ENCODE peak calls at places on chromosomes 4 and X, in four cellular contexts. E, F, R and Y are unnamed samples.

GRCh38 chr4:169136796-169137554 is 126.9 kb upstream of the CBR4 start:
- DNase-seq in E (no peak), F (no peak), R (no peak), Y (no peak)

GRCh38 chrX:134712272-134712671 is 54.0 kb upstream of the PLAC1 start:
- DNase-seq in E (no peak), F (no peak), R (no peak), Y (no peak)

GRCh38 chr4:121706595-121707021 is 9.8 kb upstream of the ANXA5 start:
- DNase-seq in E (no peak), F (no peak), R (no peak), Y (no peak)

GRCh38 chr4:167985565-167985964 is 106.8 kb upstream of the ANXA10 start:
- DNase-seq in E (no peak), F (no peak), R (no peak), Y (no peak)

GRCh38 chr4:52868138-52868537 is 6.0 kb downstream of the RASL11B start:
- DNase-seq in E (peak), F (no peak), R (no peak), Y (peak)

GRCh38 chrX:48945517-48946348 is 11.7 kb downstream of the OTUD5 start:
- DNase-seq in E (peak), F (peak), R (peak), Y (peak)

GRCh38 chr4:26812049-26812729 is 48.5 kb upstream of the STIM2 start:
- DNase-seq in E (no peak), F (no peak), R (no peak), Y (no peak)

GRCh38 chrX:109266034-109266433 is 215.9 kb downstream of the GUCY2F start:
- DNase-seq in E (no peak), F (no peak), R (no peak), Y (no peak)

GRCh38 chr4:94363136-94363655 is 20.6 kb upstream of the HPGDS start:
- DNase-seq in E (no peak), F (no peak), R (no peak), Y (no peak)

GRCh38 chr4:126647756-126648396 is 984.9 kb upstream of the INTU start:
- DNase-seq in E (no peak), F (no peak), R (no peak), Y (no peak)

GRCh38 chrX:123324628-123325027 is 140.6 kb downstream of the GRIA3 start:
- DNase-seq in E (no peak), F (no peak), R (no peak), Y (no peak)

GRCh38 chr4:87239821-87240220 is 19.4 kb upstream of the KLHL8 start:
- DNase-seq in E (no peak), F (no peak), R (no peak), Y (no peak)

GRCh38 chrX:66015906-66016689 is 23.8 kb downstream of the VSIG4 start:
- DNase-seq in E (no peak), F (no peak), R (no peak), Y (no peak)

GRCh38 chr4:22457348-22457747 is 58.5 kb downstream of the ADGRA3 start:
- DNase-seq in E (no peak), F (no peak), R (no peak), Y (no peak)

GRCh38 chr4:121070696-121071639 is 1.4 kb downstream of the NDNF start:
- DNase-seq in E (peak), F (no peak), R (no peak), Y (peak)

GRCh38 chrX:108396188-108396885 is 41.9 kb downstream of the COL4A6 start:
- DNase-seq in E (no peak), F (peak), R (peak), Y (no peak)

GRCh38 chr4:123661080-123661737 is 264.6 kb downstream of the SPRY1 start:
- DNase-seq in E (no peak), F (no peak), R (peak), Y (no peak)

GRCh38 chrX:101252634-101253033 is 33.0 kb downstream of the DRP2 start:
- DNase-seq in E (no peak), F (no peak), R (no peak), Y (no peak)

GRCh38 chrX:150504399-150505186 is 63.8 kb upstream of the MTM1 start:
- DNase-seq in E (no peak), F (no peak), R (no peak), Y (no peak)

GRCh38 chr4:153341575-153342090 is 2.9 kb upstream of the MND1 start:
- DNase-seq in E (no peak), F (peak), R (peak), Y (no peak)

GRCh38 chr4:182842104-182842600 is 75.0 kb downstream of the DCTD start:
- DNase-seq in E (no peak), F (no peak), R (no peak), Y (no peak)

GRCh38 chrX:54950730-54951375 is 30.2 kb downstream of the TRO start:
- DNase-seq in E (no peak), F (no peak), R (no peak), Y (no peak)

GRCh38 chr4:150237110-150237852 is 159.0 kb downstream of the DCLK2 start:
- DNase-seq in E (no peak), F (no peak), R (peak), Y (no peak)

GRCh38 chr4:1009647-1010521 is 1.5 kb upstream of the FGFRL1 start:
- DNase-seq in E (peak), F (no peak), R (no peak), Y (peak)

GRCh38 chrX:136168929-136169735 is 21.8 kb downstream of the FHL1 start:
- DNase-seq in E (peak), F (no peak), R (no peak), Y (peak)

GRCh38 chrX:12946406-12946805 is 28.5 kb upstream of the TMSB4X start:
- DNase-seq in E (no peak), F (no peak), R (no peak), Y (no peak)

GRCh38 chr4:184775854-184776555 is 42.1 kb upstream of the CENPU start:
- DNase-seq in E (no peak), F (no peak), R (no peak), Y (no peak)

GRCh38 chr4:61493470-61493869 is 293.3 kb downstream of the ADGRL3 start:
- DNase-seq in E (no peak), F (no peak), R (no peak), Y (no peak)

GRCh38 chr4:177117256-177117655 is 192.4 kb upstream of the NEIL3 start:
- DNase-seq in E (no peak), F (no peak), R (no peak), Y (peak)

DNA sequence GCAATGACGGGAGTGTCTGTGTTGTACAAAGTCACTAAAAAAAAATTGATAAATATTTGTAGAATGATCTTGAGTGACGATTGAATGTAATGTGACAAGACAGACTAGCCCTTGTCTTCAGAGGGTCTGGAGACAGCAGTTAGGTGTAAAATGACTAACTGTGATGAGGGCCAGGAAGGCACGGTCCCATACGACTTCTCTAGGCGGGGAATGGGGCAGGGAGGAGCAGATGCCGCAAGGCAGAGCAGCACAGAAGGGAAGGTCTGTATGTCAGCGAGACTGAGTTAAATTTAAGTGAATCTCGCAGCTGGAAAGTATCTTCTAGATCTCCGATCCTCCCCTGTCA is 405 bp downstream of the CENPE start:
- DNase-seq in E (no peak), F (peak), R (peak), Y (no peak)
- TF ChIP-seq SP1 in E (no peak), F (no peak), R (no peak), Y (no peak)

GRCh38 chr4:7750972-7751371 is 188.7 kb downstream of the AFAP1 start:
- DNase-seq in E (no peak), F (no peak), R (no peak), Y (no peak)
- TF ChIP-seq SP1 in E (no peak), F (no peak), R (no peak), Y (no peak)

GRCh38 chr4:73908965-73909364 is 39.8 kb downstream of the CXCL1 start:
- DNase-seq in E (no peak), F (no peak), R (no peak), Y (no peak)
- TF ChIP-seq SP1 in E (no peak), F (no peak), R (no peak), Y (no peak)

GRCh38 chrX:31268359-31268758 is 196.5 kb upstream of the FTHL17 start:
- DNase-seq in E (peak), F (peak), R (no peak), Y (no peak)
- TF ChIP-seq SP1 in E (no peak), F (no peak), R (no peak), Y (no peak)

DNA sequence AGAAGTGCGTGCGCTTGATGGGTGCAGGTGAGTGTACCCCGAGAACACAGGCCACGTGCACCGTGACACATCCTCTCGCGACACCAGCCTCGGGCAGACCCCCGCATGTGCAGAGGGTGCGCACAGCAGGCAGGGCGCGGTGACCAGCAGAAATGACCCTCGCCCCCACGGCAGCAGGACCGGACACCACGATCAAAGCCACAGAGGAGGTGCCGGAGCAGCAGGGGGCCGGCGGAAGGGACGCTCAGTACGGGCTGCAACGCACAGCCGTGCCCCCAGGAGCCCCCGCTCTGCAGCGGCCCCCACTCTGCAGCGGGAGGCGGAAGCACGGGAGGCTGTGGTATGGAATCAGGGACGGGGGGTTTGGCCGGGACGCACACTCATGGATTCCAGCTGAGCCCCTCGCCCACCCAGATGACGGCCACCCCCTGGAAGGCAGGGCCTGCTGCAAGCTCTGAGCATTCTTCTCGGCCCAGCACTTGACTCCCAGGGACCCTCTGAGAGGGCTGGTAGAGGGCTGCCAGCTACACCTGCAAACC is 17.1 kb downstream of the PPP2R3B start:
- DNase-seq in E (no peak), F (no peak), R (no peak), Y (no peak)
- TF ChIP-seq SP1 in E (no peak), F (no peak), R (no peak), Y (no peak)

GRCh38 chr4:77120888-77121508 is 36.0 kb upstream of the CCNG2 start:
- DNase-seq in E (peak), F (peak), R (no peak), Y (no peak)
- TF ChIP-seq SP1 in E (no peak), F (no peak), R (no peak), Y (no peak)

DNA sequence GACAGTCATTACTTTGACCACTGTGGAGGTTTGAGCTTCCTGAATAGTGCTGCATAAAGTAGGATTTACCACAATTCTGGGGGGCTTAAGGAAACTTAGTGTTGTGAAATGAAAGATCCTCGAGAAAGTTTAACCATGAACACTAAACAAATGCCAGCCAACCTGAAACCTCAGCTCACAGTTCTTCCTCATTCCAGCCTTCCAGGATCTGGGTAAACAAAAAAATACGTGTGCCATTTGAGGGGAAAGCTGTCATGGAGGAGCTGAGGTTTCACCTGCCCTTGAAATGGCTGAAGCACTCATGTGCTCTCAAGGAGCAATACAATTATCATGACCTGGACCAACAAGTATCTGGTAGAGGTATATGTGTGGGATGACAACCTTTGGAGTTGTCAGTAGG is 142.7 kb downstream of the NPNT start:
- DNase-seq in E (no peak), F (peak), R (no peak), Y (no peak)
- TF ChIP-seq SP1 in E (no peak), F (no peak), R (no peak), Y (no peak)

GRCh38 chr4:77181737-77182136 is 24.7 kb downstream of the CCNG2 start:
- DNase-seq in E (no peak), F (no peak), R (no peak), Y (no peak)
- TF ChIP-seq SP1 in E (no peak), F (no peak), R (no peak), Y (no peak)

DNA sequence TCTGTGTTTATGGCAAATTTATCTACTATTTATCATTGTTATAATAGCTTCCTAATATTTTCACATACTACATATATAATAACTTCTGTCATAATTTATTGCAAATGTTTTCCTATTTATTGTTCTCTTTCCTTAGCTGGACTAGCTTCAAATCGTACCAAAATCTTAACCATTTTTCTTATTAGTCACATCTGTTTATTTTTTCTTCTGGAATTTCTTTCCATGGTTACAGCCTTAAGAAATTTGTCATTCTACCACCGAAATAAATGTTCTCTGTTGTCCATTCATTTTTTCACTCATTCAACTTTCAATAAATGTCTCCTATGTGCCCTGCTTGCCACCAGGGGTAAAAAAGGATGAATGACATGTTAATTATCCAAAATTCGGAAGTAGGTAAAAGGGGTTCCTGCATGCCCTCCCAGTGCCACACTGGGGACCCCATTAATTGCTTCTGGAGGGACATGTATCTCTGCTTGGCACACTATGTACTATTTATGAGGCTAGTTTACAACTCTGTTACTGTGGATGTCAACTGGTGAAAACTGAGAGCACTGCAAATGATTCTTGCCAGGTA is 182.1 kb downstream of the SH3KBP1 start:
- DNase-seq in E (no peak), F (no peak), R (no peak), Y (no peak)
- TF ChIP-seq SP1 in E (no peak), F (no peak), R (no peak), Y (no peak)